ENCODE peak calls at places on chromosomes 13 and 19, in nine cellular contexts. V is activated naive CD4-positive, alpha-beta T cell; Z is activated T-helper 1 cell treated with Interleukin-2 at 50 U/mL for 16 hours; E is cardiac muscle cell; T is effector memory CD4-positive, alpha-beta T cell; S is left colon; Y is stimulated activated naive CD4-positive, alpha-beta T cell treated with Interleukin-2 at 50 U/mL for 16 hours; I is sciatic nerve; U is substantia nigra. W is an unnamed sample.

GRCh38 chr19:52065399-52065798 is 16.8 kb upstream of the ZNF432 start:
- DNase-seq in V (no peak), Z (no peak), E (no peak), T (no peak), S (no peak), Y (no peak), I (no peak), U (no peak), W (no peak)

GRCh38 chr19:6677924-6678689 is 8.1 kb upstream of the TNFSF14 start:
- DNase-seq in V (peak), Z (no peak), E (no peak), T (no peak), S (no peak), Y (peak), I (no peak), U (no peak), W (no peak)

GRCh38 chr13:43861863-43862262 is 17.7 kb downstream of the CCDC122 start:
- DNase-seq in V (no peak), Z (no peak), E (no peak), T (no peak), S (no peak), Y (no peak), I (no peak), U (no peak), W (no peak)

GRCh38 chr13:48038763-48039162 is 1.2 kb downstream of the NUDT15 start:
- DNase-seq in V (no peak), Z (no peak), E (no peak), T (no peak), S (no peak), Y (no peak), I (no peak), U (no peak), W (peak)

GRCh38 chr19:28242317-28242927 is 970.5 kb downstream of the UQCRFS1 start:
- DNase-seq in V (no peak), Z (no peak), E (peak), T (no peak), S (no peak), Y (no peak), I (no peak), U (no peak), W (peak)

GRCh38 chr13:31048521-31048920 is 113.2 kb downstream of the HSPH1 start:
- DNase-seq in V (no peak), Z (no peak), E (no peak), T (no peak), S (no peak), Y (no peak), I (no peak), U (no peak), W (peak)

GRCh38 chr13:110628477-110628793 is 13.1 kb downstream of the NAXD start:
- DNase-seq in V (no peak), Z (no peak), E (no peak), T (no peak), S (peak), Y (no peak), I (no peak), U (no peak), W (peak)

GRCh38 chr19:50281491-50281890 is 47.7 kb downstream of the KCNC3 start:
- DNase-seq in V (no peak), Z (no peak), E (no peak), T (no peak), S (no peak), Y (no peak), I (no peak), U (no peak), W (no peak)

GRCh38 chr19:16296713-16297112 is 27.9 kb upstream of the KLF2 start:
- DNase-seq in V (no peak), Z (no peak), E (no peak), T (no peak), S (peak), Y (no peak), I (no peak), U (no peak), W (no peak)

GRCh38 chr19:27777726-27778125 is 1435.2 kb downstream of the UQCRFS1 start:
- DNase-seq in V (no peak), Z (no peak), E (no peak), T (no peak), S (no peak), Y (no peak), I (no peak), U (no peak), W (no peak)

GRCh38 chr13:33180009-33180804 is 105.3 kb downstream of the STARD13 start:
- DNase-seq in V (no peak), Z (no peak), E (no peak), T (no peak), S (no peak), Y (no peak), I (no peak), U (no peak), W (no peak)

W was measured in NCI-H69.